ENCODE peak calls at places on chromosomes 1 and 21, in four cellular contexts. Q, O, H and A are unnamed samples.

GRCh38 chr1:67211589-67212563 is 45.6 kb downstream of the IL23R start:
- DNase-seq in Q (no peak), O (peak; percentile 78), H (no peak), A (no peak)

GRCh38 chr1:76949503-76949902 is 82.2 kb downstream of the ST6GALNAC5 start:
- DNase-seq in Q (no peak), O (no peak), H (no peak), A (no peak)

GRCh38 chr1:31795801-31796621 is 19.8 kb downstream of the SPOCD1 start:
- DNase-seq in O (peak; percentile 6), Q (no peak), H (no peak), A (no peak)

GRCh38 chr1:9459784-9460407 is 79.4 kb upstream of the SLC25A33 start:
- DNase-seq in O (no peak), H (no peak), Q (peak; percentile 46), A (no peak)

GRCh38 chr1:222539951-222540597 is 7.8 kb downstream of the HHIPL2 start:
- DNase-seq in H (no peak), O (no peak), Q (no peak), A (peak; percentile 76)

GRCh38 chr1:193754732-193755427 is 568.5 kb upstream of the B3GALT2 start:
- DNase-seq in H (no peak), Q (no peak), O (no peak), A (no peak)

GRCh38 chr1:12063141-12064072 is at the start of gene TNFRSF8:
- DNase-seq in Q (no peak), O (no peak), H (no peak), A (no peak)

GRCh38 chr1:101178341-101178687 is 58.5 kb upstream of the S1PR1 start:
- DNase-seq in Q (no peak), H (no peak), O (no peak), A (no peak)

GRCh38 chr1:93874025-93874651 is 4.9 kb downstream of the DNTTIP2 start:
- DNase-seq in H (no peak), O (no peak), Q (no peak), A (no peak)

GRCh38 chr1:17276568-17276967 is 27.7 kb downstream of the PADI3 start:
- DNase-seq in O (no peak), Q (no peak), H (no peak), A (no peak)

GRCh38 chr21:40707271-40707670 is 139.7 kb downstream of the DSCAM start:
- DNase-seq in Q (no peak), O (no peak), H (no peak), A (no peak)